ENCODE peak calls at places on chromosomes 4 and X, in ten cellular contexts. One of them, this sample, is unnamed.
A peak's percentile ranks its signal among the peaks of the same experiment; 100 is the strongest.

GRCh38 chrX:154799554-154800348 is 5.5 kb downstream of the MPP1 start:
- DNase-seq in K562: no peak
- DNase-seq in occipital lobe: no peak
- DNase-seq in left ventricle myocardium inferior: no peak
- DNase-seq in adrenal gland: no peak
- DNase-seq in naive thymus-derived CD4-positive, alpha-beta T cell: no peak
- DNase-seq in CD4-positive, alpha-beta T cell: no peak
- DNase-seq in dermis blood vessel endothelial cell: peak; percentile 86
- DNase-seq in heart left ventricle: no peak
- DNase-seq in T-helper 1 cell: no peak
- DNase-seq in this sample: no peak

GRCh38 chr4:117156806-117157205 is 71.4 kb upstream of the TRAM1L1 start:
- DNase-seq in CD4-positive, alpha-beta T cell: no peak
- DNase-seq in T-helper 1 cell: no peak
- DNase-seq in K562: no peak
- DNase-seq in heart left ventricle: no peak
- DNase-seq in adrenal gland: no peak
- DNase-seq in occipital lobe: no peak
- DNase-seq in naive thymus-derived CD4-positive, alpha-beta T cell: no peak
- DNase-seq in dermis blood vessel endothelial cell: no peak
- DNase-seq in left ventricle myocardium inferior: no peak
- DNase-seq in this sample: no peak

GRCh38 chr4:81814909-81815539 is 343.3 kb upstream of the RASGEF1B start:
- DNase-seq in adrenal gland: no peak
- DNase-seq in CD4-positive, alpha-beta T cell: no peak
- DNase-seq in left ventricle myocardium inferior: no peak
- DNase-seq in naive thymus-derived CD4-positive, alpha-beta T cell: no peak
- DNase-seq in dermis blood vessel endothelial cell: no peak
- DNase-seq in T-helper 1 cell: no peak
- DNase-seq in heart left ventricle: no peak
- DNase-seq in occipital lobe: no peak
- DNase-seq in K562: no peak
- DNase-seq in this sample: no peak

GRCh38 chrX:40411350-40412111 is 169.2 kb upstream of the ATP6AP2 start:
- DNase-seq in T-helper 1 cell: no peak
- DNase-seq in occipital lobe: no peak
- DNase-seq in dermis blood vessel endothelial cell: no peak
- DNase-seq in CD4-positive, alpha-beta T cell: no peak
- DNase-seq in K562: peak; percentile 52
- DNase-seq in heart left ventricle: no peak
- DNase-seq in naive thymus-derived CD4-positive, alpha-beta T cell: no peak
- DNase-seq in adrenal gland: no peak
- DNase-seq in left ventricle myocardium inferior: no peak
- DNase-seq in this sample: no peak

GRCh38 chr4:99457270-99457669 is 22.1 kb upstream of the ADH7 start:
- DNase-seq in CD4-positive, alpha-beta T cell: no peak
- DNase-seq in dermis blood vessel endothelial cell: no peak
- DNase-seq in left ventricle myocardium inferior: no peak
- DNase-seq in naive thymus-derived CD4-positive, alpha-beta T cell: no peak
- DNase-seq in T-helper 1 cell: no peak
- DNase-seq in adrenal gland: no peak
- DNase-seq in occipital lobe: no peak
- DNase-seq in heart left ventricle: no peak
- DNase-seq in K562: peak; percentile 8
- DNase-seq in this sample: no peak

GRCh38 chr4:46123872-46124755 is at the start of gene GABRG1:
- DNase-seq in occipital lobe: peak; percentile 65
- DNase-seq in dermis blood vessel endothelial cell: no peak
- DNase-seq in K562: no peak
- DNase-seq in T-helper 1 cell: no peak
- DNase-seq in CD4-positive, alpha-beta T cell: no peak
- DNase-seq in naive thymus-derived CD4-positive, alpha-beta T cell: no peak
- DNase-seq in adrenal gland: no peak
- DNase-seq in left ventricle myocardium inferior: no peak
- DNase-seq in heart left ventricle: no peak
- DNase-seq in this sample: no peak

GRCh38 chr4:20883231-20883630 is 183.0 kb downstream of the PACRGL start:
- DNase-seq in K562: no peak
- DNase-seq in T-helper 1 cell: no peak
- DNase-seq in left ventricle myocardium inferior: no peak
- DNase-seq in occipital lobe: no peak
- DNase-seq in naive thymus-derived CD4-positive, alpha-beta T cell: no peak
- DNase-seq in CD4-positive, alpha-beta T cell: no peak
- DNase-seq in heart left ventricle: no peak
- DNase-seq in adrenal gland: no peak
- DNase-seq in dermis blood vessel endothelial cell: no peak
- DNase-seq in this sample: no peak

GRCh38 chrX:18389968-18390367 is 35.4 kb upstream of the CDKL5 start:
- DNase-seq in naive thymus-derived CD4-positive, alpha-beta T cell: no peak
- DNase-seq in K562: no peak
- DNase-seq in CD4-positive, alpha-beta T cell: no peak
- DNase-seq in heart left ventricle: no peak
- DNase-seq in dermis blood vessel endothelial cell: no peak
- DNase-seq in left ventricle myocardium inferior: no peak
- DNase-seq in T-helper 1 cell: no peak
- DNase-seq in adrenal gland: no peak
- DNase-seq in occipital lobe: no peak
- DNase-seq in this sample: no peak

GRCh38 chr4:150140774-150141400 is 62.6 kb downstream of the DCLK2 start:
- DNase-seq in K562: no peak
- DNase-seq in heart left ventricle: no peak
- DNase-seq in left ventricle myocardium inferior: no peak
- DNase-seq in occipital lobe: no peak
- DNase-seq in T-helper 1 cell: no peak
- DNase-seq in dermis blood vessel endothelial cell: peak; percentile 65
- DNase-seq in naive thymus-derived CD4-positive, alpha-beta T cell: no peak
- DNase-seq in adrenal gland: no peak
- DNase-seq in CD4-positive, alpha-beta T cell: no peak
- DNase-seq in this sample: no peak

GRCh38 chr4:139416073-139416673 is 37.7 kb upstream of the RAB33B start:
- DNase-seq in heart left ventricle: no peak
- DNase-seq in dermis blood vessel endothelial cell: peak; percentile 90
- DNase-seq in occipital lobe: no peak
- DNase-seq in naive thymus-derived CD4-positive, alpha-beta T cell: no peak
- DNase-seq in left ventricle myocardium inferior: no peak
- DNase-seq in CD4-positive, alpha-beta T cell: no peak
- DNase-seq in T-helper 1 cell: no peak
- DNase-seq in adrenal gland: no peak
- DNase-seq in K562: peak; percentile 31
- DNase-seq in this sample: no peak

GRCh38 chr4:43163101-43163792 is 270.7 kb downstream of the GRXCR1 start:
- DNase-seq in heart left ventricle: no peak
- DNase-seq in T-helper 1 cell: no peak
- DNase-seq in dermis blood vessel endothelial cell: no peak
- DNase-seq in CD4-positive, alpha-beta T cell: no peak
- DNase-seq in occipital lobe: no peak
- DNase-seq in left ventricle myocardium inferior: no peak
- DNase-seq in naive thymus-derived CD4-positive, alpha-beta T cell: no peak
- DNase-seq in K562: no peak
- DNase-seq in adrenal gland: no peak
- DNase-seq in this sample: no peak

GRCh38 chr4:19580090-19580489 is 671.6 kb upstream of the SLIT2 start:
- DNase-seq in T-helper 1 cell: no peak
- DNase-seq in CD4-positive, alpha-beta T cell: no peak
- DNase-seq in adrenal gland: no peak
- DNase-seq in dermis blood vessel endothelial cell: no peak
- DNase-seq in heart left ventricle: no peak
- DNase-seq in left ventricle myocardium inferior: no peak
- DNase-seq in K562: no peak
- DNase-seq in occipital lobe: no peak
- DNase-seq in naive thymus-derived CD4-positive, alpha-beta T cell: no peak
- DNase-seq in this sample: no peak

GRCh38 chr4:57640391-57641100 is 530.4 kb upstream of the IGFBP7 start:
- DNase-seq in CD4-positive, alpha-beta T cell: no peak
- DNase-seq in dermis blood vessel endothelial cell: no peak
- DNase-seq in naive thymus-derived CD4-positive, alpha-beta T cell: no peak
- DNase-seq in K562: no peak
- DNase-seq in left ventricle myocardium inferior: no peak
- DNase-seq in T-helper 1 cell: no peak
- DNase-seq in heart left ventricle: no peak
- DNase-seq in occipital lobe: no peak
- DNase-seq in adrenal gland: no peak
- DNase-seq in this sample: no peak